ENCODE peak calls at places on chromosomes 4 and X, in seven cellular contexts. One of them, this sample, is unnamed.

GRCh38 chr4:67035501-67035900 is 509.8 kb downstream of the CENPC start:
- DNase-seq in SK-N-SH: no peak
- DNase-seq in K562: no peak
- DNase-seq in Panc1: no peak
- DNase-seq in HepG2: peak
- DNase-seq in H1: no peak
- DNase-seq in HCT116: no peak
- DNase-seq in this sample: no peak

GRCh38 chr4:101967697-101968346 is 177.3 kb downstream of the BANK1 start:
- DNase-seq in SK-N-SH: no peak
- DNase-seq in H1: no peak
- DNase-seq in K562: no peak
- DNase-seq in HCT116: no peak
- DNase-seq in Panc1: no peak
- DNase-seq in HepG2: no peak
- DNase-seq in this sample: no peak

GRCh38 chr4:151219091-151219490 is 57.9 kb upstream of the PRSS48 start:
- DNase-seq in Panc1: no peak
- DNase-seq in H1: no peak
- DNase-seq in HCT116: no peak
- DNase-seq in K562: no peak
- DNase-seq in SK-N-SH: no peak
- DNase-seq in HepG2: no peak
- DNase-seq in this sample: no peak

GRCh38 chr4:80713409-80713808 is 317.1 kb upstream of the BMP3 start:
- DNase-seq in HepG2: no peak
- DNase-seq in SK-N-SH: no peak
- DNase-seq in HCT116: no peak
- DNase-seq in K562: no peak
- DNase-seq in Panc1: no peak
- DNase-seq in H1: no peak
- DNase-seq in this sample: no peak

GRCh38 chrX:132622130-132622529 is 133.3 kb upstream of the MBNL3 start:
- DNase-seq in HCT116: peak
- DNase-seq in H1: no peak
- DNase-seq in HepG2: no peak
- DNase-seq in Panc1: no peak
- DNase-seq in SK-N-SH: no peak
- DNase-seq in K562: peak
- DNase-seq in this sample: no peak

GRCh38 chr4:105281016-105281415 is 134.3 kb downstream of the TET2 start:
- DNase-seq in H1: no peak
- DNase-seq in SK-N-SH: no peak
- DNase-seq in K562: no peak
- DNase-seq in HepG2: no peak
- DNase-seq in HCT116: no peak
- DNase-seq in Panc1: no peak
- DNase-seq in this sample: no peak

GRCh38 chrX:9341305-9342201 is 123.3 kb upstream of the TBL1X start:
- DNase-seq in Panc1: no peak
- DNase-seq in K562: peak
- DNase-seq in HepG2: no peak
- DNase-seq in SK-N-SH: peak
- DNase-seq in HCT116: no peak
- DNase-seq in H1: no peak
- DNase-seq in this sample: peak

GRCh38 chr4:138555107-138555506 is 313.0 kb upstream of the SLC7A11 start:
- DNase-seq in SK-N-SH: no peak
- DNase-seq in HepG2: no peak
- DNase-seq in K562: no peak
- DNase-seq in Panc1: no peak
- DNase-seq in HCT116: no peak
- DNase-seq in H1: no peak
- DNase-seq in this sample: no peak

GRCh38 chrX:119990409-119990994 is 47.0 kb upstream of the NKAP start:
- DNase-seq in HepG2: no peak
- DNase-seq in H1: no peak
- DNase-seq in HCT116: no peak
- DNase-seq in K562: no peak
- DNase-seq in SK-N-SH: no peak
- DNase-seq in Panc1: no peak
- DNase-seq in this sample: no peak

GRCh38 chrX:70262952-70263567 is 3.1 kb upstream of the P2RY4 start:
- DNase-seq in Panc1: peak
- DNase-seq in HCT116: no peak
- DNase-seq in SK-N-SH: peak
- DNase-seq in H1: peak
- DNase-seq in HepG2: peak
- DNase-seq in K562: peak
- DNase-seq in this sample: no peak

GRCh38 chr4:48483006-48483776 is at the start of gene SLC10A4:
- DNase-seq in HepG2: no peak
- DNase-seq in HCT116: no peak
- DNase-seq in SK-N-SH: peak
- DNase-seq in K562: peak
- DNase-seq in H1: no peak
- DNase-seq in Panc1: no peak
- DNase-seq in this sample: no peak

GRCh38 chrX:12223650-12224049 is 85.4 kb downstream of the FRMPD4 start:
- DNase-seq in HepG2: no peak
- DNase-seq in HCT116: no peak
- DNase-seq in H1: no peak
- DNase-seq in Panc1: no peak
- DNase-seq in K562: no peak
- DNase-seq in SK-N-SH: no peak
- DNase-seq in this sample: no peak

GRCh38 chrX:118974908-118975671 is 672 bp downstream of the LONRF3 start:
- DNase-seq in H1: no peak
- DNase-seq in Panc1: no peak
- DNase-seq in HepG2: peak
- DNase-seq in K562: peak
- DNase-seq in HCT116: no peak
- DNase-seq in SK-N-SH: peak
- DNase-seq in this sample: no peak

GRCh38 chrX:47197526-47197925 is 3.9 kb downstream of the UBA1 start:
- DNase-seq in Panc1: no peak
- DNase-seq in HepG2: no peak
- DNase-seq in H1: no peak
- DNase-seq in HCT116: no peak
- DNase-seq in K562: no peak
- DNase-seq in SK-N-SH: no peak
- DNase-seq in this sample: no peak

GRCh38 chr4:2799971-2800690 is 7.2 kb downstream of the SH3BP2 start:
- DNase-seq in K562: no peak
- DNase-seq in SK-N-SH: no peak
- DNase-seq in HepG2: no peak
- DNase-seq in Panc1: no peak
- DNase-seq in H1: no peak
- DNase-seq in HCT116: no peak
- DNase-seq in this sample: no peak

GRCh38 chr4:163191999-163192398 is 25.3 kb upstream of the NAF1 start:
- DNase-seq in H1: no peak
- DNase-seq in HepG2: peak
- DNase-seq in Panc1: no peak
- DNase-seq in SK-N-SH: no peak
- DNase-seq in HCT116: peak
- DNase-seq in K562: peak
- DNase-seq in this sample: no peak

GRCh38 chr4:94277539-94277938 is 65.1 kb downstream of the HPGDS start:
- DNase-seq in HepG2: no peak
- DNase-seq in Panc1: no peak
- DNase-seq in H1: no peak
- DNase-seq in K562: no peak
- DNase-seq in HCT116: no peak
- DNase-seq in SK-N-SH: no peak
- DNase-seq in this sample: no peak

GRCh38 chr4:152266831-152267480 is 268.9 kb downstream of the FBXW7 start:
- DNase-seq in HCT116: no peak
- DNase-seq in K562: no peak
- DNase-seq in SK-N-SH: no peak
- DNase-seq in HepG2: no peak
- DNase-seq in Panc1: no peak
- DNase-seq in H1: no peak
- DNase-seq in this sample: no peak

GRCh38 chr4:115113382-115114106 is at the start of gene NDST4:
- DNase-seq in H1: no peak
- DNase-seq in K562: no peak
- DNase-seq in HepG2: no peak
- DNase-seq in SK-N-SH: no peak
- DNase-seq in Panc1: no peak
- DNase-seq in HCT116: no peak
- DNase-seq in this sample: no peak

GRCh38 chrX:139077303-139078131 is 366.0 kb upstream of the FGF13 start:
- DNase-seq in SK-N-SH: no peak
- DNase-seq in H1: no peak
- DNase-seq in K562: no peak
- DNase-seq in HepG2: no peak
- DNase-seq in Panc1: peak
- DNase-seq in HCT116: no peak
- DNase-seq in this sample: no peak

GRCh38 chrX:109709129-109709631 is 23.9 kb downstream of the ACSL4 start:
- DNase-seq in K562: no peak
- DNase-seq in Panc1: no peak
- DNase-seq in H1: no peak
- DNase-seq in HepG2: peak
- DNase-seq in SK-N-SH: no peak
- DNase-seq in HCT116: peak
- DNase-seq in this sample: peak

GRCh38 chr4:3475713-3476260 is 12.7 kb downstream of the DOK7 start:
- DNase-seq in H1: no peak
- DNase-seq in HCT116: no peak
- DNase-seq in K562: no peak
- DNase-seq in HepG2: no peak
- DNase-seq in Panc1: no peak
- DNase-seq in SK-N-SH: no peak
- DNase-seq in this sample: no peak

GRCh38 chrX:78029663-78030062 is 60.2 kb upstream of the PGAM4 start:
- DNase-seq in H1: no peak
- DNase-seq in Panc1: no peak
- DNase-seq in HepG2: peak
- DNase-seq in HCT116: no peak
- DNase-seq in K562: no peak
- DNase-seq in SK-N-SH: peak
- DNase-seq in this sample: no peak

GRCh38 chr4:1072830-1073446 is 40.4 kb downstream of the RNF212 start:
- DNase-seq in K562: peak
- DNase-seq in SK-N-SH: peak
- DNase-seq in H1: no peak
- DNase-seq in Panc1: peak
- DNase-seq in HepG2: peak
- DNase-seq in HCT116: peak
- DNase-seq in this sample: no peak

GRCh38 chr4:139749313-139749712 is 83.7 kb downstream of the MGST2 start:
- DNase-seq in HepG2: no peak
- DNase-seq in SK-N-SH: no peak
- DNase-seq in HCT116: no peak
- DNase-seq in Panc1: no peak
- DNase-seq in H1: no peak
- DNase-seq in K562: no peak
- DNase-seq in this sample: no peak

DNA sequence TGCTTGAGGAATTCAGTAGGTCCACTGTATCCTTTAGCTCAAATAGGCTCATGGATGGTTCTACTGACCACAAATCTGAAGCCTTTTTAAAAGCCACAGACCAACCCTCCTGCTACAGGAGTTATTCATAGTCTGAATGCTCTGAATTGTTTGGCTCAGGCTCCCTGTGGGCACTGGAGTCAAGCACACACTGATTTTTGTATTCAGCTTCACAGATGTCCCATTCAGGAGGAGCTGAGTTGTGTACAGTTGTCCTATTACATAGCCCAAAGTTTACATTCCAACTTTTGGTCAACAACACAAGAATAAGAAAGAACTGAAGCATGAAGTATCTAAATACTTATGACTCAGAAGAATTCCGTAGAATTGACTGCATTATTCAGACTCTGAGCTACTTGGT is 243.9 kb downstream of the UNC5C start:
- DNase-seq in Panc1: peak
- DNase-seq in HCT116: no peak
- DNase-seq in H1: no peak
- DNase-seq in HepG2: no peak
- DNase-seq in K562: no peak
- DNase-seq in SK-N-SH: no peak
- DNase-seq in this sample: no peak
- TF ChIP-seq SIN3A in Panc1: no peak
- TF ChIP-seq SIN3A in HCT116: no peak
- TF ChIP-seq SIN3A in H1: no peak
- TF ChIP-seq SIN3A in HepG2: no peak
- TF ChIP-seq SIN3A in K562: no peak
- TF ChIP-seq SIN3A in SK-N-SH: no peak
- TF ChIP-seq SIN3A in this sample: no peak

GRCh38 chr4:20544645-20545044 is 155.6 kb upstream of the PACRGL start:
- DNase-seq in Panc1: no peak
- DNase-seq in K562: no peak
- DNase-seq in H1: no peak
- DNase-seq in HCT116: peak
- DNase-seq in HepG2: peak
- DNase-seq in SK-N-SH: peak
- DNase-seq in this sample: no peak
- TF ChIP-seq SIN3A in Panc1: no peak
- TF ChIP-seq SIN3A in K562: no peak
- TF ChIP-seq SIN3A in H1: no peak
- TF ChIP-seq SIN3A in HCT116: no peak
- TF ChIP-seq SIN3A in HepG2: no peak
- TF ChIP-seq SIN3A in SK-N-SH: no peak
- TF ChIP-seq SIN3A in this sample: no peak

GRCh38 chr4:86831262-86832090 is 17.7 kb downstream of the SLC10A6 start:
- DNase-seq in HCT116: peak
- DNase-seq in SK-N-SH: no peak
- DNase-seq in HepG2: peak
- DNase-seq in Panc1: peak
- DNase-seq in H1: no peak
- DNase-seq in K562: no peak
- DNase-seq in this sample: no peak
- TF ChIP-seq SIN3A in HCT116: no peak
- TF ChIP-seq SIN3A in SK-N-SH: no peak
- TF ChIP-seq SIN3A in HepG2: no peak
- TF ChIP-seq SIN3A in Panc1: no peak
- TF ChIP-seq SIN3A in H1: no peak
- TF ChIP-seq SIN3A in K562: no peak
- TF ChIP-seq SIN3A in this sample: no peak

DNA sequence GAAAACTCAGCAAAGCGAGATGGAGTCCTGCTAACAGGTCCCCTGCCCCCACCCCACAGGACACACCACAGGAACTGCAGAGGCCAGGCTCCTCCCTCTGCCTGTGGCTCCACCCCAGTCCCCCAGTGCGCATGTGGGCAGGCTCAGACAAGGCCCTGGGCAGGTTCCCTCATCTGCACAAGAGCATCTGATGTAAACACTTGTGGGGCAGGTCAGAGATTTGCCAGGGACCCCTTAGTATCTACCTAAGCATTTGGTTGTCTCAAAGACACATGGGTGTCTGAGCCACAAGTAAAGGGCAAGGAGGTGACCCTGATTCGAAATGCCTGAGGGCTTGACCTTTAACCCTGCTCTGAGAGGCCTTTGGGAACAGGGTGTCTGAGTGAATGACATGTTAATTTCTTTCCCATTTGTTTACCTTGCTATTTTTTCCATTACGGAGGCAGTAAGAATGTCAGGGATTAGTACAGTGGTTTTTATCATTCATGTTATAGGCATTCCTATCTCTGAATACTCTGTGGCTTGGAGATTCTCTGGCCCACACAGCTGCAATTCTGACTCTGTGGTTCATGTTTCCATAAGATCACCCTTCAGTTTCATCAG is 85.3 kb downstream of the ZNF518B start:
- DNase-seq in Panc1: no peak
- DNase-seq in HepG2: no peak
- DNase-seq in HCT116: no peak
- DNase-seq in SK-N-SH: no peak
- DNase-seq in H1: no peak
- DNase-seq in K562: peak
- DNase-seq in this sample: no peak
- TF ChIP-seq SIN3A in Panc1: no peak
- TF ChIP-seq SIN3A in HepG2: no peak
- TF ChIP-seq SIN3A in HCT116: no peak
- TF ChIP-seq SIN3A in SK-N-SH: no peak
- TF ChIP-seq SIN3A in H1: no peak
- TF ChIP-seq SIN3A in K562: no peak
- TF ChIP-seq SIN3A in this sample: no peak